ENCODE peak calls at places on chromosome 20, in four cellular contexts. T is AG04450, D is T47D, W is HepG2. C is an unnamed sample.

GRCh38 chr20:60632420-60633262 is 619.4 kb upstream of the CDH4 start:
- DNase-seq in T (no peak), D (no peak), W (no peak), C (no peak)

GRCh38 chr20:51392625-51393186 is 149.8 kb downstream of the NFATC2 start:
- DNase-seq in T (no peak), D (no peak), W (no peak), C (no peak)

GRCh38 chr20:24994470-24995368 is 2.2 kb upstream of the APMAP start:
- DNase-seq in T (no peak), D (peak), W (peak), C (peak)

GRCh38 chr20:8399963-8400362 is 267.9 kb downstream of the PLCB1 start:
- DNase-seq in T (no peak), D (no peak), W (no peak), C (no peak)

GRCh38 chr20:52204136-52204535 is 12.6 kb upstream of the ZFP64 start:
- DNase-seq in T (no peak), D (no peak), W (no peak), C (no peak)

GRCh38 chr20:38725959-38726848 is 1.9 kb downstream of the SLC32A1 start:
- DNase-seq in T (no peak), D (peak), W (peak), C (peak)

GRCh38 chr20:46243707-46244628 is 64.3 kb downstream of the CDH22 start:
- DNase-seq in T (no peak), D (no peak), W (no peak), C (no peak)

GRCh38 chr20:41287327-41287726 is 30.2 kb downstream of the ZHX3 start:
- DNase-seq in T (peak), D (no peak), W (no peak), C (no peak)

GRCh38 chr20:36881888-36882287 is 6.0 kb downstream of the TLDC2 start:
- DNase-seq in T (no peak), D (peak), W (no peak), C (no peak)

GRCh38 chr20:11394145-11394833 is 523.4 kb upstream of the BTBD3 start:
- DNase-seq in T (peak), D (no peak), W (no peak), C (no peak)

GRCh38 chr20:20780127-20780822 is 67.8 kb upstream of the RALGAPA2 start:
- DNase-seq in T (no peak), D (peak), W (peak), C (peak)

GRCh38 chr20:64037498-64038213 is 1.7 kb downstream of the C20orf204 start:
- DNase-seq in T (no peak), D (no peak), W (no peak), C (peak)

GRCh38 chr20:40945754-40946451 is 82.7 kb upstream of the TOP1 start:
- DNase-seq in T (no peak), D (peak), W (peak), C (peak)

GRCh38 chr20:36493013-36493800 is 48.1 kb upstream of the MYL9 start:
- DNase-seq in T (no peak), D (no peak), W (no peak), C (peak)

GRCh38 chr20:10679269-10679668 is 5.5 kb upstream of the JAG1 start:
- DNase-seq in T (no peak), D (no peak), W (no peak), C (no peak)

GRCh38 chr20:37295001-37295400 is 5.5 kb downstream of the MANBAL start:
- DNase-seq in T (peak), D (no peak), W (no peak), C (no peak)

GRCh38 chr20:9035129-9035528 is 33.8 kb upstream of the PLCB4 start:
- DNase-seq in T (peak), D (no peak), W (no peak), C (no peak)

GRCh38 chr20:13839421-13840092 is 54.7 kb downstream of the NDUFAF5 start:
- DNase-seq in T (no peak), D (no peak), W (no peak), C (no peak)

C was measured in HuH-7.